ENCODE peak calls at places on chromosomes 12 and 14, in ten cellular contexts. J is fibroblast of lung; A is testis; Z is A549; E is mucosa of descending colon; R is tibial artery; F is Peyer's patch; G is CD8-positive, alpha-beta T cell; N is ascending aorta; Y is neural progenitor cell. S is an unnamed sample.

GRCh38 chr12:115011703-115012102 is 327.7 kb upstream of the TBX3 start:
- DNase-seq in J (no peak), A (no peak), Z (no peak), E (no peak), R (no peak), F (no peak), G (no peak), N (no peak), Y (no peak), S (no peak)

GRCh38 chr14:93940437-93940836 is 13.3 kb downstream of the FAM181A start:
- DNase-seq in J (no peak), A (no peak), Z (no peak), E (no peak), R (no peak), F (no peak), G (no peak), N (no peak), Y (no peak), S (no peak)

GRCh38 chr12:120361506-120362208 is 7.3 kb downstream of the MSI1 start:
- DNase-seq in J (peak; percentile 85), A (peak; percentile 71), Z (no peak), E (no peak), R (no peak), F (peak; percentile 64), G (no peak), N (no peak), Y (peak; percentile 100), S (no peak)

GRCh38 chr12:114669501-114670256 is 14.3 kb downstream of the TBX3 start:
- DNase-seq in J (peak; percentile 60), A (no peak), Z (no peak), E (no peak), R (no peak), F (no peak), G (no peak), N (no peak), Y (peak; percentile 60), S (no peak)

GRCh38 chr12:42402821-42403411 is 76.9 kb downstream of the PPHLN1 start:
- DNase-seq in J (peak; percentile 29), A (no peak), Z (no peak), E (no peak), R (no peak), F (no peak), G (no peak), N (no peak), Y (no peak), S (no peak)

GRCh38 chr12:111151441-111151840 is 217.5 kb downstream of the PHETA1 start:
- DNase-seq in J (no peak), A (no peak), Z (no peak), E (no peak), R (no peak), F (no peak), G (no peak), N (no peak), Y (no peak), S (no peak)

GRCh38 chr14:24058260-24058950 is 6.6 kb downstream of the CARMIL3 start:
- DNase-seq in J (peak; percentile 39), A (peak; percentile 94), Z (peak; percentile 71), E (peak; percentile 91), R (peak; percentile 80), F (peak; percentile 72), G (no peak), N (no peak), Y (peak; percentile 78), S (peak; percentile 84)

GRCh38 chr12:98235301-98235700 is 280.1 kb upstream of the TMPO start:
- DNase-seq in J (no peak), A (no peak), Z (no peak), E (no peak), R (no peak), F (no peak), G (no peak), N (no peak), Y (no peak), S (no peak)

GRCh38 chr12:104263580-104264358 is 39.8 kb upstream of the EID3 start:
- DNase-seq in J (peak; percentile 36), A (no peak), Z (no peak), E (no peak), R (no peak), F (no peak), G (no peak), N (no peak), Y (no peak), S (no peak)

GRCh38 chr12:121391619-121392324 is 8.1 kb upstream of the RNF34 start:
- DNase-seq in J (peak; percentile 6), A (no peak), Z (no peak), E (peak; percentile 28), R (no peak), F (no peak), G (no peak), N (no peak), Y (no peak), S (no peak)

GRCh38 chr12:66354291-66354690 is 52.0 kb downstream of the HELB start:
- DNase-seq in J (peak; percentile 45), A (no peak), Z (no peak), E (no peak), R (no peak), F (no peak), G (no peak), N (no peak), Y (no peak), S (no peak)

GRCh38 chr14:51394804-51395203 is 154.8 kb downstream of the TMX1 start:
- DNase-seq in J (no peak), A (no peak), Z (no peak), E (no peak), R (no peak), F (no peak), G (no peak), N (no peak), Y (no peak), S (no peak)

GRCh38 chr12:51098611-51099010 is 15.2 kb upstream of the CSRNP2 start:
- DNase-seq in J (peak; percentile 37), A (no peak), Z (no peak), E (no peak), R (no peak), F (no peak), G (no peak), N (no peak), Y (no peak), S (no peak)

GRCh38 chr14:42508209-42508946 is 901.7 kb downstream of the LRFN5 start:
- DNase-seq in J (no peak), A (no peak), Z (no peak), E (no peak), R (no peak), F (no peak), G (no peak), N (no peak), Y (no peak), S (no peak)

GRCh38 chr14:34628681-34629135 is 1.2 kb downstream of the SNX6 start:
- DNase-seq in J (peak; percentile 39), A (peak; percentile 43), Z (peak; percentile 26), E (peak; percentile 76), R (no peak), F (no peak), G (peak; percentile 21), N (no peak), Y (peak; percentile 2), S (no peak)

GRCh38 chr12:97426485-97427116 is 36.0 kb upstream of the RMST start:
- DNase-seq in J (no peak), A (no peak), Z (no peak), E (no peak), R (no peak), F (no peak), G (no peak), N (no peak), Y (no peak), S (no peak)

GRCh38 chr12:91577586-91578539 is 395.2 kb upstream of the DCN start:
- DNase-seq in J (peak; percentile 30), A (no peak), Z (peak; percentile 23), E (no peak), R (no peak), F (no peak), G (no peak), N (no peak), Y (no peak), S (no peak)

GRCh38 chr12:133181238-133181959 is at the start of gene ZNF268:
- DNase-seq in J (peak; percentile 85), A (peak; percentile 96), Z (peak; percentile 97), E (peak; percentile 98), R (peak; percentile 91), F (peak; percentile 92), G (peak; percentile 90), N (peak; percentile 19), Y (peak; percentile 98), S (peak; percentile 95)
- H3K9me3 ChIP-seq in J (no peaks in the 10 kb centered on the region), A (no peaks in the 10 kb centered on the region), Z (peaks cover 87% of the 10 kb centered on the region), E (peaks cover 69% of the 10 kb centered on the region), R (no peaks in the 10 kb centered on the region), F (no peaks in the 10 kb centered on the region), G (peaks cover 18% of the 10 kb centered on the region), N (peaks cover 81% of the 10 kb centered on the region), Y (peaks cover 32% of the 10 kb centered on the region), S (no peaks in the 10 kb centered on the region)

GRCh38 chr12:54298904-54299303 is 1.9 kb downstream of the NFE2 start:
- DNase-seq in J (no peak), A (no peak), Z (no peak), E (no peak), R (no peak), F (no peak), G (no peak), N (no peak), Y (no peak), S (no peak)
- TF ChIP-seq CTCF in J (no peak), A (no peak), Z (no peak), E (no peak), R (no peak), F (no peak), G (no peak), N (no peak), Y (no peak), S (no peak)

DNA sequence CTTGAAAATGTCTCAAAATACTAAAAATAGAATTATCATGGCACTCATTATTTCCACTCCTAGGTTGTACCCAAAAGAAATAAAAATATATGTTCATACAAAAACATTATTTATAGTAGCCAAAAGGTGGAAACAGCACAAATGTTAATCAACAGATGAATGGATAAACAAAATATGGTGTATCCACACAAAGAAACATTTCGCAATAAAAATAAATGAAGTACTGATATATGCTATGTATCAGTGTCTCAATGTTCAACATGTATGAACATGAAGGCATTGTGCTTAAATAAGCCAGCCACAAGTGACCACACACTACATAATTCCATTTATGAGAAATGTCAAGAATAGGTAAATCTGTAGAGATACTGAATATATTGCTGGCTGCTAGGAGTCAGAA is 40.9 kb downstream of the FOXG1 start:
- DNase-seq in J (no peak), A (no peak), Z (no peak), E (no peak), R (no peak), F (no peak), G (no peak), N (no peak), Y (no peak), S (no peak)
- H3K9me3 ChIP-seq in J (no peaks in the 10 kb centered on the region), A (no peaks in the 10 kb centered on the region), Z (no peaks in the 10 kb centered on the region), E (no peaks in the 10 kb centered on the region), R (no peaks in the 10 kb centered on the region), F (no peaks in the 10 kb centered on the region), G (no peaks in the 10 kb centered on the region), N (no peaks in the 10 kb centered on the region), Y (no peaks in the 10 kb centered on the region), S (no peaks in the 10 kb centered on the region)

GRCh38 chr14:38696925-38697324 is 406.1 kb downstream of the SEC23A start:
- DNase-seq in J (no peak), A (no peak), Z (no peak), E (no peak), R (no peak), F (no peak), G (no peak), N (no peak), Y (no peak), S (no peak)

DNA sequence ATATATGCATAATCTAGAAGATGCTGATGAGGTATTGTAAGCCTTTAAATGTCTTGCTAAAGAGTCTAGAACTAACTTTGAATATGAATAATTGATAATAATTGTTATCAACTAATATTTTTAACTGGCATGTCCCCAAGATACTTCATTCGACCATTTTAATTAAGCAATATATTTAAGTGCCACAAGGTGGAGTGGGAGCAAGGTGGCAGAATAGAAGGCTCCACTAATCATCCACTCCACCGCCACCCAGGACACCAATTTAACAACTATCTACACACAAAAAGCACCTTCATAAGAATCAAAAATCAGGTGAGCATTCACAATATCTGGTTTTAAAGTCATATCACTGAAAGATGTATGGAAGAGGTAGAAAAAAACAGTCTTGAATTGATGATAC is 409.6 kb downstream of the SEC23A start:
- DNase-seq in J (no peak), A (no peak), Z (no peak), E (no peak), R (no peak), F (no peak), G (no peak), N (no peak), Y (no peak), S (no peak)
- TF ChIP-seq CTCF in J (no peak), A (no peak), Z (no peak), E (no peak), R (no peak), F (no peak), G (no peak), N (no peak), Y (peak; percentile 19), S (no peak)

S was measured in right lobe of liver.